ENCODE peak calls at places on chromosomes 5 and 9, in nine cellular contexts. One of them, this sample, is unnamed.

GRCh38 chr5:139667730-139668063 is 19.5 kb downstream of the CXXC5 start:
- DNase-seq in astrocyte of the cerebellum: no peak
- DNase-seq in H54: no peak
- DNase-seq in nucleus accumbens: no peak
- DNase-seq in lung: no peak
- DNase-seq in left lung: no peak
- DNase-seq in NCI-H524 treated with DMSO at 0.1 percent for 48 hours: no peak
- DNase-seq in HEK293T: no peak
- DNase-seq in ecto neural progenitor cell: no peak
- DNase-seq in this sample: no peak

GRCh38 chr5:179822444-179822990 is 1.8 kb downstream of the SQSTM1 start:
- DNase-seq in lung: no peak
- DNase-seq in H54: no peak
- DNase-seq in nucleus accumbens: no peak
- DNase-seq in astrocyte of the cerebellum: no peak
- DNase-seq in left lung: peak
- DNase-seq in HEK293T: no peak
- DNase-seq in ecto neural progenitor cell: no peak
- DNase-seq in NCI-H524 treated with DMSO at 0.1 percent for 48 hours: no peak
- DNase-seq in this sample: no peak

GRCh38 chr5:139636207-139636792 is 11.8 kb upstream of the CXXC5 start:
- DNase-seq in left lung: no peak
- DNase-seq in H54: no peak
- DNase-seq in astrocyte of the cerebellum: no peak
- DNase-seq in NCI-H524 treated with DMSO at 0.1 percent for 48 hours: no peak
- DNase-seq in HEK293T: no peak
- DNase-seq in nucleus accumbens: no peak
- DNase-seq in ecto neural progenitor cell: no peak
- DNase-seq in lung: no peak
- DNase-seq in this sample: no peak

GRCh38 chr5:40518511-40518917 is 161.2 kb upstream of the PTGER4 start:
- DNase-seq in H54: peak
- DNase-seq in NCI-H524 treated with DMSO at 0.1 percent for 48 hours: no peak
- DNase-seq in ecto neural progenitor cell: no peak
- DNase-seq in HEK293T: no peak
- DNase-seq in nucleus accumbens: no peak
- DNase-seq in lung: no peak
- DNase-seq in astrocyte of the cerebellum: no peak
- DNase-seq in left lung: no peak
- DNase-seq in this sample: no peak

GRCh38 chr9:134234001-134234660 is 69.8 kb upstream of the RNU6ATAC start:
- DNase-seq in H54: no peak
- DNase-seq in left lung: peak
- DNase-seq in lung: no peak
- DNase-seq in ecto neural progenitor cell: no peak
- DNase-seq in astrocyte of the cerebellum: no peak
- DNase-seq in nucleus accumbens: no peak
- DNase-seq in HEK293T: no peak
- DNase-seq in NCI-H524 treated with DMSO at 0.1 percent for 48 hours: no peak
- DNase-seq in this sample: no peak

GRCh38 chr9:74500584-74500924 is 3.4 kb downstream of the RORB start:
- DNase-seq in astrocyte of the cerebellum: no peak
- DNase-seq in ecto neural progenitor cell: peak
- DNase-seq in lung: no peak
- DNase-seq in nucleus accumbens: no peak
- DNase-seq in left lung: no peak
- DNase-seq in NCI-H524 treated with DMSO at 0.1 percent for 48 hours: no peak
- DNase-seq in H54: no peak
- DNase-seq in HEK293T: no peak
- DNase-seq in this sample: no peak

GRCh38 chr9:111483862-111484563 is at the start of gene ECPAS:
- DNase-seq in ecto neural progenitor cell: peak
- DNase-seq in nucleus accumbens: no peak
- DNase-seq in left lung: peak
- DNase-seq in NCI-H524 treated with DMSO at 0.1 percent for 48 hours: peak
- DNase-seq in H54: peak
- DNase-seq in lung: peak
- DNase-seq in HEK293T: peak
- DNase-seq in astrocyte of the cerebellum: peak
- DNase-seq in this sample: peak

GRCh38 chr5:106092455-106092854 is 1578.3 kb downstream of the EFNA5 start:
- DNase-seq in HEK293T: no peak
- DNase-seq in H54: no peak
- DNase-seq in left lung: no peak
- DNase-seq in nucleus accumbens: no peak
- DNase-seq in ecto neural progenitor cell: no peak
- DNase-seq in NCI-H524 treated with DMSO at 0.1 percent for 48 hours: no peak
- DNase-seq in astrocyte of the cerebellum: no peak
- DNase-seq in lung: no peak
- DNase-seq in this sample: no peak

GRCh38 chr5:54986269-54986654 is 869 bp upstream of the ESM1 start:
- DNase-seq in astrocyte of the cerebellum: no peak
- DNase-seq in ecto neural progenitor cell: no peak
- DNase-seq in lung: no peak
- DNase-seq in nucleus accumbens: no peak
- DNase-seq in NCI-H524 treated with DMSO at 0.1 percent for 48 hours: no peak
- DNase-seq in HEK293T: no peak
- DNase-seq in left lung: no peak
- DNase-seq in H54: no peak
- DNase-seq in this sample: no peak

GRCh38 chr5:10854526-10855277 is 93.7 kb upstream of the DAP start:
- DNase-seq in left lung: no peak
- DNase-seq in NCI-H524 treated with DMSO at 0.1 percent for 48 hours: no peak
- DNase-seq in H54: no peak
- DNase-seq in ecto neural progenitor cell: no peak
- DNase-seq in astrocyte of the cerebellum: no peak
- DNase-seq in nucleus accumbens: no peak
- DNase-seq in lung: no peak
- DNase-seq in HEK293T: no peak
- DNase-seq in this sample: no peak

GRCh38 chr9:137638680-137639079 is 19.9 kb downstream of the EHMT1 start:
- DNase-seq in H54: no peak
- DNase-seq in astrocyte of the cerebellum: no peak
- DNase-seq in NCI-H524 treated with DMSO at 0.1 percent for 48 hours: no peak
- DNase-seq in lung: no peak
- DNase-seq in HEK293T: no peak
- DNase-seq in ecto neural progenitor cell: no peak
- DNase-seq in nucleus accumbens: no peak
- DNase-seq in left lung: no peak
- DNase-seq in this sample: no peak

GRCh38 chr5:77168884-77169254 is 41.6 kb upstream of the PDE8B start:
- DNase-seq in NCI-H524 treated with DMSO at 0.1 percent for 48 hours: no peak
- DNase-seq in ecto neural progenitor cell: no peak
- DNase-seq in H54: no peak
- DNase-seq in lung: no peak
- DNase-seq in nucleus accumbens: no peak
- DNase-seq in HEK293T: peak
- DNase-seq in astrocyte of the cerebellum: no peak
- DNase-seq in left lung: no peak
- DNase-seq in this sample: no peak

GRCh38 chr9:85610074-85610855 is 131.5 kb downstream of the AGTPBP1 start:
- DNase-seq in astrocyte of the cerebellum: peak
- DNase-seq in left lung: no peak
- DNase-seq in nucleus accumbens: no peak
- DNase-seq in HEK293T: peak
- DNase-seq in H54: peak
- DNase-seq in lung: no peak
- DNase-seq in NCI-H524 treated with DMSO at 0.1 percent for 48 hours: peak
- DNase-seq in ecto neural progenitor cell: no peak
- DNase-seq in this sample: no peak

GRCh38 chr5:73264626-73265025 is 91.6 kb downstream of the TMEM174 start:
- DNase-seq in left lung: no peak
- DNase-seq in NCI-H524 treated with DMSO at 0.1 percent for 48 hours: no peak
- DNase-seq in ecto neural progenitor cell: no peak
- DNase-seq in nucleus accumbens: no peak
- DNase-seq in lung: no peak
- DNase-seq in astrocyte of the cerebellum: no peak
- DNase-seq in HEK293T: no peak
- DNase-seq in H54: no peak
- DNase-seq in this sample: no peak

GRCh38 chr9:136291306-136292025 is 12.4 kb downstream of the CCDC187 start:
- DNase-seq in ecto neural progenitor cell: no peak
- DNase-seq in HEK293T: no peak
- DNase-seq in left lung: peak
- DNase-seq in lung: no peak
- DNase-seq in NCI-H524 treated with DMSO at 0.1 percent for 48 hours: no peak
- DNase-seq in astrocyte of the cerebellum: no peak
- DNase-seq in H54: no peak
- DNase-seq in nucleus accumbens: no peak
- DNase-seq in this sample: no peak

GRCh38 chr5:6634327-6634713 is 1.1 kb downstream of the SRD5A1 start:
- DNase-seq in astrocyte of the cerebellum: no peak
- DNase-seq in left lung: no peak
- DNase-seq in NCI-H524 treated with DMSO at 0.1 percent for 48 hours: no peak
- DNase-seq in ecto neural progenitor cell: no peak
- DNase-seq in H54: peak
- DNase-seq in nucleus accumbens: no peak
- DNase-seq in lung: no peak
- DNase-seq in HEK293T: peak
- DNase-seq in this sample: no peak

GRCh38 chr5:138054863-138055558 is 22.1 kb upstream of the FAM13B start:
- DNase-seq in astrocyte of the cerebellum: no peak
- DNase-seq in H54: no peak
- DNase-seq in NCI-H524 treated with DMSO at 0.1 percent for 48 hours: no peak
- DNase-seq in nucleus accumbens: peak
- DNase-seq in HEK293T: no peak
- DNase-seq in ecto neural progenitor cell: peak
- DNase-seq in lung: no peak
- DNase-seq in left lung: no peak
- DNase-seq in this sample: peak

GRCh38 chr9:11158063-11158462 is 545.3 kb upstream of the PTPRD start:
- DNase-seq in nucleus accumbens: no peak
- DNase-seq in NCI-H524 treated with DMSO at 0.1 percent for 48 hours: no peak
- DNase-seq in left lung: no peak
- DNase-seq in H54: no peak
- DNase-seq in HEK293T: no peak
- DNase-seq in astrocyte of the cerebellum: no peak
- DNase-seq in ecto neural progenitor cell: no peak
- DNase-seq in lung: no peak
- DNase-seq in this sample: no peak

GRCh38 chr5:151451626-151452520 is 4.5 kb downstream of the SLC36A1 start:
- DNase-seq in H54: peak
- DNase-seq in NCI-H524 treated with DMSO at 0.1 percent for 48 hours: no peak
- DNase-seq in left lung: no peak
- DNase-seq in ecto neural progenitor cell: no peak
- DNase-seq in nucleus accumbens: no peak
- DNase-seq in astrocyte of the cerebellum: peak
- DNase-seq in HEK293T: no peak
- DNase-seq in lung: no peak
- DNase-seq in this sample: no peak

GRCh38 chr9:98555851-98556465 is 152.8 kb downstream of the GABBR2 start:
- DNase-seq in NCI-H524 treated with DMSO at 0.1 percent for 48 hours: no peak
- DNase-seq in H54: no peak
- DNase-seq in left lung: no peak
- DNase-seq in nucleus accumbens: no peak
- DNase-seq in ecto neural progenitor cell: peak
- DNase-seq in astrocyte of the cerebellum: no peak
- DNase-seq in lung: no peak
- DNase-seq in HEK293T: no peak
- DNase-seq in this sample: no peak

GRCh38 chr5:167555771-167556170 is 735.7 kb upstream of the WWC1 start:
- DNase-seq in HEK293T: no peak
- DNase-seq in ecto neural progenitor cell: no peak
- DNase-seq in lung: no peak
- DNase-seq in nucleus accumbens: no peak
- DNase-seq in NCI-H524 treated with DMSO at 0.1 percent for 48 hours: no peak
- DNase-seq in astrocyte of the cerebellum: peak
- DNase-seq in left lung: no peak
- DNase-seq in H54: no peak
- DNase-seq in this sample: no peak

GRCh38 chr9:136399176-136400037 is 563 bp downstream of the SNAPC4 start:
- DNase-seq in lung: no peak
- DNase-seq in ecto neural progenitor cell: peak
- DNase-seq in astrocyte of the cerebellum: no peak
- DNase-seq in nucleus accumbens: no peak
- DNase-seq in H54: peak
- DNase-seq in left lung: peak
- DNase-seq in HEK293T: peak
- DNase-seq in NCI-H524 treated with DMSO at 0.1 percent for 48 hours: no peak
- DNase-seq in this sample: no peak

GRCh38 chr5:115549154-115549553 is 4.6 kb upstream of the FEM1C start:
- DNase-seq in ecto neural progenitor cell: no peak
- DNase-seq in left lung: no peak
- DNase-seq in H54: no peak
- DNase-seq in lung: no peak
- DNase-seq in astrocyte of the cerebellum: no peak
- DNase-seq in nucleus accumbens: no peak
- DNase-seq in HEK293T: no peak
- DNase-seq in NCI-H524 treated with DMSO at 0.1 percent for 48 hours: no peak
- DNase-seq in this sample: no peak

GRCh38 chr5:17224858-17225436 is 7.5 kb downstream of the BASP1 start:
- DNase-seq in H54: no peak
- DNase-seq in left lung: no peak
- DNase-seq in astrocyte of the cerebellum: no peak
- DNase-seq in nucleus accumbens: no peak
- DNase-seq in NCI-H524 treated with DMSO at 0.1 percent for 48 hours: no peak
- DNase-seq in lung: no peak
- DNase-seq in ecto neural progenitor cell: no peak
- DNase-seq in HEK293T: no peak
- DNase-seq in this sample: no peak

GRCh38 chr5:10123254-10123989 is 126.3 kb downstream of the ATPSCKMT start:
- DNase-seq in H54: no peak
- DNase-seq in HEK293T: no peak
- DNase-seq in nucleus accumbens: no peak
- DNase-seq in lung: no peak
- DNase-seq in NCI-H524 treated with DMSO at 0.1 percent for 48 hours: no peak
- DNase-seq in astrocyte of the cerebellum: no peak
- DNase-seq in left lung: no peak
- DNase-seq in ecto neural progenitor cell: peak
- DNase-seq in this sample: no peak

GRCh38 chr9:108963459-108964143 is 29.4 kb downstream of the ABITRAM start:
- DNase-seq in H54: no peak
- DNase-seq in ecto neural progenitor cell: no peak
- DNase-seq in NCI-H524 treated with DMSO at 0.1 percent for 48 hours: no peak
- DNase-seq in left lung: no peak
- DNase-seq in nucleus accumbens: no peak
- DNase-seq in lung: no peak
- DNase-seq in HEK293T: peak
- DNase-seq in astrocyte of the cerebellum: no peak
- DNase-seq in this sample: no peak

GRCh38 chr9:89310486-89311345 is at the start of gene CKS2:
- DNase-seq in NCI-H524 treated with DMSO at 0.1 percent for 48 hours: peak
- DNase-seq in ecto neural progenitor cell: peak
- DNase-seq in left lung: peak
- DNase-seq in nucleus accumbens: peak
- DNase-seq in HEK293T: peak
- DNase-seq in astrocyte of the cerebellum: peak
- DNase-seq in H54: peak
- DNase-seq in lung: peak
- DNase-seq in this sample: peak

GRCh38 chr5:171387970-171388815 is 544 bp downstream of the NPM1 start:
- DNase-seq in lung: peak
- DNase-seq in H54: peak
- DNase-seq in ecto neural progenitor cell: peak
- DNase-seq in NCI-H524 treated with DMSO at 0.1 percent for 48 hours: no peak
- DNase-seq in astrocyte of the cerebellum: no peak
- DNase-seq in left lung: peak
- DNase-seq in nucleus accumbens: peak
- DNase-seq in HEK293T: peak
- DNase-seq in this sample: peak

GRCh38 chr5:151492729-151493128 is 45.3 kb downstream of the SLC36A1 start:
- DNase-seq in left lung: no peak
- DNase-seq in NCI-H524 treated with DMSO at 0.1 percent for 48 hours: no peak
- DNase-seq in lung: no peak
- DNase-seq in H54: peak
- DNase-seq in HEK293T: no peak
- DNase-seq in ecto neural progenitor cell: no peak
- DNase-seq in nucleus accumbens: no peak
- DNase-seq in astrocyte of the cerebellum: no peak
- DNase-seq in this sample: no peak

GRCh38 chr5:59416441-59416840 is 477.1 kb downstream of the PDE4D start:
- DNase-seq in HEK293T: no peak
- DNase-seq in astrocyte of the cerebellum: no peak
- DNase-seq in H54: no peak
- DNase-seq in ecto neural progenitor cell: no peak
- DNase-seq in nucleus accumbens: no peak
- DNase-seq in NCI-H524 treated with DMSO at 0.1 percent for 48 hours: no peak
- DNase-seq in lung: no peak
- DNase-seq in left lung: no peak
- DNase-seq in this sample: no peak